ENCODE peak calls at places on chromosomes 5 and 9, in six cellular contexts. B is A549, L is stomach, A is H1, H is tibial nerve, Q is sigmoid colon. Z is an unnamed sample.

GRCh38 chr5:7754997-7755596 is 95.8 kb downstream of the CFAP90 start:
- DNase-seq in B (peak), L (peak), A (peak), H (no peak), Q (no peak), Z (no peak)

GRCh38 chr5:73388371-73388684 is 60.2 kb downstream of the FOXD1 start:
- DNase-seq in B (no peak), L (no peak), A (no peak), H (no peak), Q (no peak), Z (no peak)

GRCh38 chr5:143064661-143065060 is 294.5 kb downstream of the ARHGAP26 start:
- DNase-seq in B (no peak), L (no peak), A (no peak), H (no peak), Q (no peak), Z (no peak)

GRCh38 chr9:16817002-16817401 is 53.5 kb downstream of the BNC2 start:
- DNase-seq in B (no peak), L (no peak), A (no peak), H (no peak), Q (no peak), Z (no peak)

GRCh38 chr5:554284-554988 is 30.2 kb upstream of the SLC9A3 start:
- DNase-seq in B (no peak), L (no peak), A (no peak), H (no peak), Q (peak), Z (no peak)

GRCh38 chr9:19379283-19379682 is 753 bp downstream of the RPS6 start:
- DNase-seq in B (no peak), L (no peak), A (no peak), H (no peak), Q (no peak), Z (no peak)

GRCh38 chr9:134957945-134958227 is 40.2 kb upstream of the FCN1 start:
- DNase-seq in B (no peak), L (no peak), A (no peak), H (no peak), Q (peak), Z (no peak)

GRCh38 chr5:122368845-122369244 is 56.8 kb downstream of the SNCAIP start:
- DNase-seq in B (no peak), L (no peak), A (no peak), H (no peak), Q (no peak), Z (no peak)

GRCh38 chr5:80141681-80142080 is 106.5 kb downstream of the THBS4 start:
- DNase-seq in B (no peak), L (no peak), A (no peak), H (no peak), Q (no peak), Z (no peak)

GRCh38 chr9:102309379-102309778 is 570.9 kb upstream of the GRIN3A start:
- DNase-seq in B (no peak), L (no peak), A (no peak), H (no peak), Q (no peak), Z (no peak)

GRCh38 chr5:78908173-78908901 is 76.8 kb downstream of the ARSB start:
- DNase-seq in B (no peak), L (peak), A (no peak), H (peak), Q (no peak), Z (no peak)

GRCh38 chr5:34743878-34744277 is 87.8 kb downstream of the RAI14 start:
- DNase-seq in B (peak), L (no peak), A (no peak), H (no peak), Q (no peak), Z (no peak)

GRCh38 chr5:33468811-33469435 is 28.2 kb downstream of the TARS1 start:
- DNase-seq in B (no peak), L (no peak), A (no peak), H (no peak), Q (no peak), Z (no peak)

GRCh38 chr5:6389946-6390530 is 11.7 kb upstream of the MED10 start:
- DNase-seq in B (no peak), L (no peak), A (no peak), H (no peak), Q (no peak), Z (peak)

GRCh38 chr5:93019896-93020295 is 561.1 kb downstream of the NR2F1-AS1 start:
- DNase-seq in B (no peak), L (no peak), A (no peak), H (no peak), Q (no peak), Z (no peak)

GRCh38 chr9:136545966-136546696 is at the start of gene NOTCH1:
- DNase-seq in B (peak), L (peak), A (peak), H (peak), Q (peak), Z (peak)

GRCh38 chr5:154129868-154130267 is 60.7 kb upstream of the GALNT10 start:
- DNase-seq in B (no peak), L (no peak), A (no peak), H (no peak), Q (no peak), Z (peak)

GRCh38 chr5:66769839-66770617 is 173.8 kb downstream of the MAST4 start:
- DNase-seq in B (peak), L (no peak), A (peak), H (no peak), Q (no peak), Z (no peak)

GRCh38 chr5:43233946-43234345 is 41.9 kb downstream of the NIM1K start:
- DNase-seq in B (no peak), L (no peak), A (no peak), H (no peak), Q (no peak), Z (no peak)

GRCh38 chr9:16145196-16145950 is 592.5 kb downstream of the CCDC171 start:
- DNase-seq in B (no peak), L (no peak), A (no peak), H (no peak), Q (no peak), Z (no peak)

GRCh38 chr9:18238254-18238653 is 235.7 kb upstream of the ADAMTSL1 start:
- DNase-seq in B (peak), L (no peak), A (no peak), H (no peak), Q (no peak), Z (no peak)

GRCh38 chr5:76256116-76256889 is 146.8 kb upstream of the IQGAP2 start:
- DNase-seq in B (peak), L (peak), A (peak), H (peak), Q (peak), Z (no peak)

GRCh38 chr5:160092960-160093701 is 26.1 kb downstream of the PWWP2A start:
- DNase-seq in B (no peak), L (no peak), A (no peak), H (no peak), Q (no peak), Z (no peak)

GRCh38 chr5:1793966-1794895 is 5.4 kb downstream of the MRPL36 start:
- DNase-seq in B (no peak), L (no peak), A (no peak), H (no peak), Q (peak), Z (no peak)

GRCh38 chr5:110852541-110852940 is 113.7 kb downstream of the SLC25A46 start:
- DNase-seq in B (no peak), L (no peak), A (no peak), H (no peak), Q (no peak), Z (no peak)

GRCh38 chr5:115584501-115584900 is 17.8 kb downstream of the TICAM2 start:
- DNase-seq in B (no peak), L (no peak), A (no peak), H (no peak), Q (no peak), Z (no peak)

GRCh38 chr5:115588640-115589039 is 13.6 kb downstream of the TICAM2 start:
- DNase-seq in B (no peak), L (no peak), A (no peak), H (no peak), Q (no peak), Z (no peak)

GRCh38 chr5:115589043-115589442 is 13.2 kb downstream of the TICAM2 start:
- DNase-seq in B (no peak), L (no peak), A (no peak), H (no peak), Q (no peak), Z (no peak)

GRCh38 chr5:115585265-115585664 is 17.0 kb downstream of the TICAM2 start:
- DNase-seq in B (no peak), L (no peak), A (no peak), H (no peak), Q (no peak), Z (no peak)

GRCh38 chr5:115586525-115587146 is 15.6 kb downstream of the TICAM2 start:
- DNase-seq in B (peak), L (no peak), A (no peak), H (no peak), Q (no peak), Z (no peak)
- TF ChIP-seq POLR2A in B (no peak), L (no peak), A (no peak), H (no peak), Q (no peak), Z (no peak)

GRCh38 chr9:130128251-130128650 is 44.0 kb upstream of the NCS1 start:
- DNase-seq in B (no peak), L (peak), A (no peak), H (no peak), Q (no peak), Z (no peak)

GRCh38 chr9:130129425-130130061 is 42.7 kb upstream of the NCS1 start:
- DNase-seq in B (no peak), L (no peak), A (no peak), H (no peak), Q (no peak), Z (no peak)

GRCh38 chr9:130124471-130124870 is 47.7 kb upstream of the NCS1 start:
- DNase-seq in B (no peak), L (no peak), A (no peak), H (no peak), Q (no peak), Z (no peak)

GRCh38 chr9:130126721-130127429 is 45.3 kb upstream of the NCS1 start:
- DNase-seq in B (no peak), L (no peak), A (no peak), H (no peak), Q (no peak), Z (no peak)

GRCh38 chr9:130128782-130129424 is 43.3 kb upstream of the NCS1 start:
- DNase-seq in B (no peak), L (no peak), A (no peak), H (peak), Q (no peak), Z (peak)
- TF ChIP-seq EP300 in B (no peak), L (no peak), A (no peak), H (peak), Q (peak), Z (no peak)

GRCh38 chr5:173855995-173856656 is 32.0 kb upstream of the CPEB4 start:
- DNase-seq in B (no peak), L (no peak), A (no peak), H (no peak), Q (no peak), Z (no peak)

GRCh38 chr5:173855162-173855994 is 32.8 kb upstream of the CPEB4 start:
- DNase-seq in B (no peak), L (no peak), A (no peak), H (no peak), Q (no peak), Z (no peak)

GRCh38 chr5:173851595-173852248 is 36.4 kb upstream of the CPEB4 start:
- DNase-seq in B (no peak), L (no peak), A (no peak), H (no peak), Q (no peak), Z (no peak)

GRCh38 chr5:173852790-173853350 is 35.3 kb upstream of the CPEB4 start:
- DNase-seq in B (no peak), L (no peak), A (no peak), H (no peak), Q (no peak), Z (no peak)

GRCh38 chr5:173853370-173854131 is 34.6 kb upstream of the CPEB4 start:
- DNase-seq in B (no peak), L (no peak), A (no peak), H (no peak), Q (no peak), Z (no peak)
- TF ChIP-seq POLR2A in B (no peak), L (no peak), A (no peak), H (no peak), Q (no peak), Z (no peak)

GRCh38 chr5:108637110-108637509 is 110.6 kb upstream of the FER start:
- DNase-seq in B (no peak), L (no peak), A (no peak), H (no peak), Q (no peak), Z (no peak)
- TF ChIP-seq EP300 in B (no peak), L (no peak), A (no peak), H (no peak), Q (no peak), Z (no peak)

GRCh38 chr5:151150484-151151262 is 6.9 kb downstream of the ANXA6 start:
- DNase-seq in B (no peak), L (peak), A (no peak), H (no peak), Q (peak), Z (no peak)
- TF ChIP-seq POLR2A in B (no peak), L (no peak), A (no peak), H (no peak), Q (no peak), Z (no peak)

DNA sequence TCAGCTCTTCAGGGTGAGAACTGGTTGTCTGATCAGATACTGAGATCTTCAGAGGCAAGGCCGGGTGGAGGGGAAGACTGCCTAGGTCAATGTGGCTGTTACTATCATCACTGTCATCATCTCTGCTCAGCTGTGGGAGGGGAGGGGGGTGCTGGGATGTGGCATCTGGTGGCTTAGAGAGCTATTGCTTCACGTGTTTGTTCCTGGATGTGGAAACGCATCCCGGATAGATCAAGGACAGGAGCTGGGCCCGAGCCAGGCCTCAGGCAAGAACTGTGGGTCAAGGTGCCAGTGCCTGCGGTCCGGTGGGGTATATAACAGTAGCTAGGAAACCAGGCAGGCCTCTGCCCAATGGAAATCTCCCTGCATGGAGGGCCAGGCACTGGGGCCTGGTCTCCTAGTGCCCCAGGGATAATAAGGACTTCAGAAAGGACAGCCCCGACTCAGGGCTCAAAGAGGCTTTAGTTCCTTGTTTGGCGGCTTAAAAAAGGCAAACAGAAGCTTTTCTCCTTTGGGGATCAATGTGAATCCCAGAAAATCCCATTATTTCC is 30.3 kb upstream of the TIFAB start:
- DNase-seq in B (no peak), L (no peak), A (no peak), H (no peak), Q (no peak), Z (no peak)
- TF ChIP-seq EP300 in B (no peak), L (no peak), A (no peak), H (no peak), Q (no peak), Z (no peak)

GRCh38 chr5:14264605-14265316 is 121.6 kb downstream of the TRIO start:
- DNase-seq in B (peak), L (peak), A (peak), H (peak), Q (peak), Z (peak)
- TF ChIP-seq POLR2A in B (peak), L (no peak), A (peak), H (peak), Q (no peak), Z (no peak)

GRCh38 chr9:4661165-4662095 is 664 bp upstream of the PLPP6 start:
- DNase-seq in B (no peak), L (no peak), A (no peak), H (no peak), Q (no peak), Z (no peak)

GRCh38 chr9:4665357-4665756 is 923 bp downstream of the SPATA6L start:
- DNase-seq in B (peak), L (no peak), A (no peak), H (no peak), Q (no peak), Z (no peak)

GRCh38 chr9:4662989-4663792 is 1.1 kb downstream of the PLPP6 start:
- DNase-seq in B (peak), L (no peak), A (no peak), H (no peak), Q (no peak), Z (no peak)

GRCh38 chr9:4663956-4664355 is 1.9 kb downstream of the PLPP6 start:
- DNase-seq in B (no peak), L (no peak), A (no peak), H (no peak), Q (no peak), Z (no peak)

DNA sequence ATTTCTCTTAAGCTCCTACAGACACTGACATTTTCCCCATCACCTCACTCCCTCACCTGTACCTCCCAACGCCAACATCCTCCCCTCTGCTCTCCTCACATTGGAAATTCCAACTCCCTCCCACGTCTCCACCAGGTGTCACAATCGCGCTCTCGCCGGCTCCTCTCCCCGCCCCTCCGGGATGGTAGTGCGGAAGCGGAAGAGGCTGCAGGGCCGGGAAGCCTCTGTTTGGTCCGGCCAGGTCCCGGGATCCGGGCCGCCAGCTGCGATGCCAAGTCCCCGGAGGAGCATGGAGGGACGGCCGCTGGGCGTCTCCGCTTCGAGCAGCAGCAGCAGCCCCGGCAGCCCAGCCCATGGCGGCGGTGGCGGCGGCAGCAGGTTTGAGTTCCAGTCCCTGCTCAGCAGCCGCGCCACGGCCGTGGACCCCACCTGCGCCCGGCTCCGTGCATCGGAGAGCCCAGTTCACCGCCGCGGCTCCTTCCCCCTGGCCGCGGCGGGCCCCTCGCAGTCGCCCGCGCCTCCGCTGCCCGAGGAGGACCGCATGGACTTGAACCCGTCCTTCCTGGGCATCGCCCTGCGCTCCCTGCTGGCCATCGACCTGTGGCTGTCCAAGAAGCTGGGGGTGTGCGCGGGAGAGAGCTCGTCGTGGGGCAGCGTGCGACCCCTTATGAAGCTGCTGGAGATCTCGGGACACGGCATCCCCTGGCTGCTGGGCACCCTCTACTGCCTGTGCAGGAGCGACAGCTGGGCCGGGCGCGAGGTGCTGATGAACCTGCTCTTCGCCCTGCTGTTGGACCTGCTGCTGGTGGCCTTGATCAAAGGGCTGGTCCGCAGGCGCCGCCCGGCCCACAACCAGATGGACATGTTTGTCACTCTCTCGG is at the start of gene PLPP6:
- DNase-seq in B (peak), L (peak), A (peak), H (peak), Q (peak), Z (peak)
- TF ChIP-seq EP300 in B (no peak), L (no peak), A (no peak), H (peak), Q (no peak), Z (no peak)